ENCODE peak calls at places on chromosomes 16 and 17, in four cellular contexts. One of them, this sample, is unnamed.

GRCh38 chr17:76270770-76271668 is 5.9 kb downstream of the UBALD2 start:
- DNase-seq in NCI-H2081: no peak
- DNase-seq in stimulated activated CD8-positive, alpha-beta memory T cell treated with anti-CD3 and anti-CD28 coated beads, Interleukin-12 subunit alpha, Interleukin-12 subunit beta, amount 100 ng/mL, for 1 hour: no peak
- DNase-seq in ACHN: no peak
- DNase-seq in this sample: no peak

GRCh38 chr16:85141491-85142128 is 29.3 kb upstream of the CIBAR2 start:
- DNase-seq in ACHN: no peak
- DNase-seq in stimulated activated CD8-positive, alpha-beta memory T cell treated with anti-CD3 and anti-CD28 coated beads, Interleukin-12 subunit alpha, Interleukin-12 subunit beta, amount 100 ng/mL, for 1 hour: no peak
- DNase-seq in NCI-H2081: no peak
- DNase-seq in this sample: no peak

GRCh38 chr17:27490391-27490790 is 34.1 kb downstream of the KSR1 start:
- DNase-seq in ACHN: no peak
- DNase-seq in stimulated activated CD8-positive, alpha-beta memory T cell treated with anti-CD3 and anti-CD28 coated beads, Interleukin-12 subunit alpha, Interleukin-12 subunit beta, amount 100 ng/mL, for 1 hour: no peak
- DNase-seq in NCI-H2081: no peak
- DNase-seq in this sample: no peak

GRCh38 chr17:30905742-30906100 is 317 bp downstream of the TEFM start:
- DNase-seq in NCI-H2081: no peak
- DNase-seq in stimulated activated CD8-positive, alpha-beta memory T cell treated with anti-CD3 and anti-CD28 coated beads, Interleukin-12 subunit alpha, Interleukin-12 subunit beta, amount 100 ng/mL, for 1 hour: no peak
- DNase-seq in ACHN: peak
- DNase-seq in this sample: peak

GRCh38 chr17:40915721-40916256 is 21.7 kb downstream of the KRT23 start:
- DNase-seq in ACHN: peak
- DNase-seq in NCI-H2081: no peak
- DNase-seq in stimulated activated CD8-positive, alpha-beta memory T cell treated with anti-CD3 and anti-CD28 coated beads, Interleukin-12 subunit alpha, Interleukin-12 subunit beta, amount 100 ng/mL, for 1 hour: no peak
- DNase-seq in this sample: no peak

GRCh38 chr16:68300736-68301459 is 9.8 kb downstream of the SLC7A6OS start:
- DNase-seq in stimulated activated CD8-positive, alpha-beta memory T cell treated with anti-CD3 and anti-CD28 coated beads, Interleukin-12 subunit alpha, Interleukin-12 subunit beta, amount 100 ng/mL, for 1 hour: no peak
- DNase-seq in ACHN: no peak
- DNase-seq in NCI-H2081: no peak
- DNase-seq in this sample: no peak

GRCh38 chr17:69729937-69730336 is 315.4 kb downstream of the MAP2K6 start:
- DNase-seq in ACHN: no peak
- DNase-seq in stimulated activated CD8-positive, alpha-beta memory T cell treated with anti-CD3 and anti-CD28 coated beads, Interleukin-12 subunit alpha, Interleukin-12 subunit beta, amount 100 ng/mL, for 1 hour: no peak
- DNase-seq in NCI-H2081: no peak
- DNase-seq in this sample: no peak

GRCh38 chr17:7476474-7476873 is 3.0 kb downstream of the ZBTB4 start:
- DNase-seq in stimulated activated CD8-positive, alpha-beta memory T cell treated with anti-CD3 and anti-CD28 coated beads, Interleukin-12 subunit alpha, Interleukin-12 subunit beta, amount 100 ng/mL, for 1 hour: no peak
- DNase-seq in ACHN: peak
- DNase-seq in NCI-H2081: no peak
- DNase-seq in this sample: peak

GRCh38 chr17:77085916-77086432 is 54.8 kb upstream of the SEC14L1 start:
- DNase-seq in NCI-H2081: peak
- DNase-seq in ACHN: no peak
- DNase-seq in stimulated activated CD8-positive, alpha-beta memory T cell treated with anti-CD3 and anti-CD28 coated beads, Interleukin-12 subunit alpha, Interleukin-12 subunit beta, amount 100 ng/mL, for 1 hour: no peak
- DNase-seq in this sample: peak

GRCh38 chr17:382644-383533 is 30.3 kb upstream of the RPH3AL start:
- DNase-seq in stimulated activated CD8-positive, alpha-beta memory T cell treated with anti-CD3 and anti-CD28 coated beads, Interleukin-12 subunit alpha, Interleukin-12 subunit beta, amount 100 ng/mL, for 1 hour: no peak
- DNase-seq in NCI-H2081: no peak
- DNase-seq in ACHN: no peak
- DNase-seq in this sample: no peak

GRCh38 chr17:4345569-4345968 is 20.9 kb downstream of the UBE2G1 start:
- DNase-seq in NCI-H2081: no peak
- DNase-seq in stimulated activated CD8-positive, alpha-beta memory T cell treated with anti-CD3 and anti-CD28 coated beads, Interleukin-12 subunit alpha, Interleukin-12 subunit beta, amount 100 ng/mL, for 1 hour: no peak
- DNase-seq in ACHN: no peak
- DNase-seq in this sample: no peak

GRCh38 chr16:50736448-50736847 is 5.4 kb upstream of the CYLD start:
- DNase-seq in NCI-H2081: no peak
- DNase-seq in stimulated activated CD8-positive, alpha-beta memory T cell treated with anti-CD3 and anti-CD28 coated beads, Interleukin-12 subunit alpha, Interleukin-12 subunit beta, amount 100 ng/mL, for 1 hour: no peak
- DNase-seq in ACHN: no peak
- DNase-seq in this sample: no peak

GRCh38 chr17:82848022-82848592 is 8.3 kb upstream of the ZNF750 start:
- DNase-seq in ACHN: no peak
- DNase-seq in NCI-H2081: peak
- DNase-seq in stimulated activated CD8-positive, alpha-beta memory T cell treated with anti-CD3 and anti-CD28 coated beads, Interleukin-12 subunit alpha, Interleukin-12 subunit beta, amount 100 ng/mL, for 1 hour: peak
- DNase-seq in this sample: peak

GRCh38 chr16:58280846-58281301 is 14.0 kb downstream of the PRSS54 start:
- DNase-seq in stimulated activated CD8-positive, alpha-beta memory T cell treated with anti-CD3 and anti-CD28 coated beads, Interleukin-12 subunit alpha, Interleukin-12 subunit beta, amount 100 ng/mL, for 1 hour: no peak
- DNase-seq in ACHN: no peak
- DNase-seq in NCI-H2081: peak
- DNase-seq in this sample: no peak

GRCh38 chr16:3999890-4000325 is 116.3 kb downstream of the ADCY9 start:
- DNase-seq in ACHN: no peak
- DNase-seq in stimulated activated CD8-positive, alpha-beta memory T cell treated with anti-CD3 and anti-CD28 coated beads, Interleukin-12 subunit alpha, Interleukin-12 subunit beta, amount 100 ng/mL, for 1 hour: no peak
- DNase-seq in NCI-H2081: no peak
- DNase-seq in this sample: no peak

GRCh38 chr16:66335704-66336329 is 30.7 kb upstream of the CDH5 start:
- DNase-seq in NCI-H2081: peak
- DNase-seq in ACHN: no peak
- DNase-seq in stimulated activated CD8-positive, alpha-beta memory T cell treated with anti-CD3 and anti-CD28 coated beads, Interleukin-12 subunit alpha, Interleukin-12 subunit beta, amount 100 ng/mL, for 1 hour: no peak
- DNase-seq in this sample: peak

GRCh38 chr16:2009302-2009711 is 314 bp downstream of the ZNF598 start:
- DNase-seq in ACHN: peak
- DNase-seq in stimulated activated CD8-positive, alpha-beta memory T cell treated with anti-CD3 and anti-CD28 coated beads, Interleukin-12 subunit alpha, Interleukin-12 subunit beta, amount 100 ng/mL, for 1 hour: no peak
- DNase-seq in NCI-H2081: no peak
- DNase-seq in this sample: peak

GRCh38 chr16:12667909-12668308 is 135.8 kb downstream of the CPPED1 start:
- DNase-seq in ACHN: no peak
- DNase-seq in stimulated activated CD8-positive, alpha-beta memory T cell treated with anti-CD3 and anti-CD28 coated beads, Interleukin-12 subunit alpha, Interleukin-12 subunit beta, amount 100 ng/mL, for 1 hour: no peak
- DNase-seq in NCI-H2081: no peak
- DNase-seq in this sample: no peak

GRCh38 chr17:37177234-37177633 is 198.6 kb upstream of the C17orf78 start:
- DNase-seq in ACHN: no peak
- DNase-seq in NCI-H2081: peak
- DNase-seq in stimulated activated CD8-positive, alpha-beta memory T cell treated with anti-CD3 and anti-CD28 coated beads, Interleukin-12 subunit alpha, Interleukin-12 subunit beta, amount 100 ng/mL, for 1 hour: no peak
- DNase-seq in this sample: no peak

GRCh38 chr17:9968881-9969280 is 63.8 kb upstream of the RCVRN start:
- DNase-seq in NCI-H2081: no peak
- DNase-seq in ACHN: no peak
- DNase-seq in stimulated activated CD8-positive, alpha-beta memory T cell treated with anti-CD3 and anti-CD28 coated beads, Interleukin-12 subunit alpha, Interleukin-12 subunit beta, amount 100 ng/mL, for 1 hour: no peak
- DNase-seq in this sample: no peak

GRCh38 chr16:74868501-74868900 is 93.9 kb upstream of the FA2H start:
- DNase-seq in stimulated activated CD8-positive, alpha-beta memory T cell treated with anti-CD3 and anti-CD28 coated beads, Interleukin-12 subunit alpha, Interleukin-12 subunit beta, amount 100 ng/mL, for 1 hour: no peak
- DNase-seq in ACHN: no peak
- DNase-seq in NCI-H2081: no peak
- DNase-seq in this sample: peak

GRCh38 chr17:71975331-71975801 is 145.5 kb upstream of the SOX9 start:
- DNase-seq in stimulated activated CD8-positive, alpha-beta memory T cell treated with anti-CD3 and anti-CD28 coated beads, Interleukin-12 subunit alpha, Interleukin-12 subunit beta, amount 100 ng/mL, for 1 hour: no peak
- DNase-seq in NCI-H2081: no peak
- DNase-seq in ACHN: no peak
- DNase-seq in this sample: no peak

GRCh38 chr16:64627781-64628180 is 494.1 kb downstream of the CDH11 start:
- DNase-seq in ACHN: no peak
- DNase-seq in stimulated activated CD8-positive, alpha-beta memory T cell treated with anti-CD3 and anti-CD28 coated beads, Interleukin-12 subunit alpha, Interleukin-12 subunit beta, amount 100 ng/mL, for 1 hour: no peak
- DNase-seq in NCI-H2081: no peak
- DNase-seq in this sample: no peak

GRCh38 chr17:67582632-67583230 is 135.0 kb upstream of the NOL11 start:
- DNase-seq in NCI-H2081: peak
- DNase-seq in stimulated activated CD8-positive, alpha-beta memory T cell treated with anti-CD3 and anti-CD28 coated beads, Interleukin-12 subunit alpha, Interleukin-12 subunit beta, amount 100 ng/mL, for 1 hour: no peak
- DNase-seq in ACHN: no peak
- DNase-seq in this sample: peak

GRCh38 chr17:42555122-42555622 is 2.4 kb downstream of the HSD17B1 start:
- DNase-seq in stimulated activated CD8-positive, alpha-beta memory T cell treated with anti-CD3 and anti-CD28 coated beads, Interleukin-12 subunit alpha, Interleukin-12 subunit beta, amount 100 ng/mL, for 1 hour: no peak
- DNase-seq in ACHN: no peak
- DNase-seq in NCI-H2081: no peak
- DNase-seq in this sample: no peak

GRCh38 chr17:31743767-31744166 is 115.3 kb downstream of the COPRS start:
- DNase-seq in NCI-H2081: no peak
- DNase-seq in stimulated activated CD8-positive, alpha-beta memory T cell treated with anti-CD3 and anti-CD28 coated beads, Interleukin-12 subunit alpha, Interleukin-12 subunit beta, amount 100 ng/mL, for 1 hour: no peak
- DNase-seq in ACHN: no peak
- DNase-seq in this sample: no peak

GRCh38 chr16:31505483-31505882 is 2.7 kb downstream of the RUSF1 start:
- DNase-seq in NCI-H2081: no peak
- DNase-seq in stimulated activated CD8-positive, alpha-beta memory T cell treated with anti-CD3 and anti-CD28 coated beads, Interleukin-12 subunit alpha, Interleukin-12 subunit beta, amount 100 ng/mL, for 1 hour: no peak
- DNase-seq in ACHN: no peak
- DNase-seq in this sample: no peak

This sample was measured in endothelial cell of umbilical vein.